ENCODE peak calls at places on chromosomes 11 and 22, in seven cellular contexts. K is uterus, Z is AG09309, O is foreskin fibroblast, L is astrocyte of the spinal cord, M is cardiac muscle cell, Q is IMR-90. Y is an unnamed sample.

GRCh38 chr11:117269856-117270255 is 21.3 kb upstream of the BACE1-AS start:
- DNase-seq in M (no peak), K (no peak), Q (no peak), O (no peak), L (no peak), Z (no peak), Y (no peak)

GRCh38 chr11:22194907-22195306 is 2.0 kb downstream of the ANO5 start:
- DNase-seq in K (no peak), L (no peak), Q (no peak), Z (no peak), O (no peak), M (no peak), Y (no peak)

GRCh38 chr11:103749158-103749557 is 287.3 kb upstream of the DDI1 start:
- DNase-seq in Z (no peak), Q (peak), K (no peak), M (no peak), L (no peak), O (no peak), Y (no peak)

GRCh38 chr22:24423519-24424000 is 3.8 kb upstream of the ADORA2A start:
- DNase-seq in K (no peak), M (peak), Z (no peak), O (no peak), L (no peak), Q (no peak), Y (peak)

GRCh38 chr22:43319661-43320486 is 23.3 kb downstream of the SCUBE1 start:
- DNase-seq in Z (no peak), O (no peak), K (no peak), M (no peak), Q (no peak), L (no peak), Y (no peak)

GRCh38 chr22:43878079-43878795 is 13.6 kb downstream of the PNPLA5 start:
- DNase-seq in Q (peak), L (no peak), Z (no peak), O (no peak), M (no peak), K (no peak), Y (peak)

GRCh38 chr11:34427171-34427805 is 11.4 kb upstream of the CAT start:
- DNase-seq in Q (peak), O (peak), L (peak), Z (peak), M (peak), K (peak), Y (no peak)

GRCh38 chr11:73797457-73797856 is 9.8 kb downstream of the MRPL48 start:
- DNase-seq in M (no peak), L (no peak), Q (no peak), O (no peak), Z (no peak), K (no peak), Y (no peak)

GRCh38 chr11:94511932-94512781 is at the start of gene C11orf97:
- DNase-seq in O (no peak), K (peak), Q (peak), L (peak), Z (no peak), M (peak), Y (peak)
- H3K4me3 ChIP-seq in O (peak), K (peak), Q (peak), L (peak), Z (peak), M (peak), Y (peak)

GRCh38 chr11:130128626-130129025 is 31.0 kb upstream of the ST14 start:
- DNase-seq in O (no peak), L (no peak), Q (no peak), K (no peak), M (no peak), Z (no peak), Y (no peak)

GRCh38 chr11:130125638-130126037 is 33.9 kb upstream of the ST14 start:
- DNase-seq in K (no peak), Z (no peak), L (no peak), O (no peak), M (no peak), Q (no peak), Y (no peak)

GRCh38 chr11:130124096-130124495 is 35.5 kb upstream of the ST14 start:
- DNase-seq in M (peak), K (peak), O (peak), Q (peak), Z (peak), L (peak), Y (peak)

GRCh38 chr11:130129922-130130321 is 29.7 kb upstream of the ST14 start:
- DNase-seq in L (no peak), K (no peak), Q (no peak), M (no peak), O (no peak), Z (no peak), Y (no peak)

GRCh38 chr11:130127509-130127908 is 32.1 kb upstream of the ST14 start:
- DNase-seq in L (no peak), K (no peak), M (no peak), Q (no peak), Z (no peak), O (no peak), Y (no peak)
- H3K4me3 ChIP-seq in L (no peak), K (no peak), M (no peak), Q (no peak), Z (no peak), O (no peak), Y (no peak)

GRCh38 chr11:74954199-74954598 is 5.1 kb downstream of the SPCS2 start:
- DNase-seq in Q (no peak), L (no peak), O (no peak), M (no peak), Z (no peak), K (no peak), Y (no peak)
- H3K4me3 ChIP-seq in Q (no peak), L (no peak), O (no peak), M (no peak), Z (no peak), K (no peak), Y (no peak)

DNA sequence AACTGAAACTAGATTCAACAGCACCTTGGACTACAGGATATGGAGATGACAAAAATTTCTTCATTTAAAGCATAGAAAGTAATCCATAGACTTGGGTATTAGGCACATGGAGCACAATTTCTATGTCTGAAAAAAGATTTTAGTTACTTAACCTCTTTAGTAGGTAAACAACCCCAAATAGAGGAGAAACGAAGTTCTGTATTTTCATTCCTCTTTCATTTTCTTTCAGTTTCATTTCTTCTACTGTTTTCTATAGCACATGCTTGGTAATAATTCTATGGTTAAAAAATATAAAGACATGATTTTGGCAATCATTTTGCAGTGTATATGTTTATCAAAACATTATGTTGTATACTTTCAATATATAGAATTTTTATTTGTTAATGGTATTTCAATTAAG is 99.5 kb downstream of the CASP12 start:
- DNase-seq in K (no peak), O (no peak), M (no peak), L (peak), Q (no peak), Z (no peak), Y (no peak)
- H3K4me3 ChIP-seq in K (no peak), O (no peak), M (no peak), L (no peak), Q (no peak), Z (no peak), Y (peak)

DNA sequence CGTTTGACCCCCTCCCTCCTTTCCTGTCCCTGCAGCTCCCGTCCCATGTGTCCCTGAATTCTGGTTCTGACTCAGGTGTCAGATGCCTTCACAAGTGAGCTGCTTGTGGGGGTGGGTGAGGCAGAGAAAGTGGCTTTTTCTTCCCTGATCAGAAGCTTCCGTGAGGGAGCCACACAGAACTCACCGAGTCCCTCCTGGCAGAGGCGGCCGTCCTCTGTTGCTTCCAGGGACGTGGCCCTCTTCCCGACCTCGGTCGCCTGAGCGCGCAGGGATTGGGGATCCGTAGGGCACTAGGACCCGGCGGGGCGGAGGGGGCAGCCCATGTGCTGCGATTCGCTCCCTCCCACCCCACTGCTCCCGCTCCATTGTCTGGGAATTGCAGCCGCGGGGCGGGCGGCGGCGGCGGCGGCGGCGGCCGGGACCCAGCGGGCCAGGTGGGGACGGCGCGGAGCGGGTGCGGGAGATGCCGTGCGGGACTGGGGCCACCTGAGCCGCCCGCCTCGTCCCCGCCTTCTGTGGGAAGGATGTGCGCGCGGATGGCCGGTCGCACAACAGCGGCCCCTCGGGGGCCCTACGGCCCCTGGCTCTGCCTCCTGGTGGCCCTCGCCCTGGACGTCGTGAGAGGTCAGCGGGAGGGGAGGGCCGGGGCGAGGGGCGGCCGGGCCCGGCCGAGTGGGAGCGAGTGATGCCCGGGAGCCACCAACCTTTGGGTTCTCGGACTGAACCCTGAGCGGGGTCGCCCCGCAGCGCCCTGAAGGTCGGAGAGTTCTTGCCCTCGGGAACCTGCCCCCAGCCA is at the start of gene TMEM132A:
- DNase-seq in Q (peak), O (peak), L (peak), Z (no peak), M (peak), K (peak), Y (no peak)
- H3K4me3 ChIP-seq in Q (peak), O (peak), L (peak), Z (peak), M (peak), K (peak), Y (peak)

GRCh38 chr11:65478411-65479183 is 20.2 kb upstream of the MALAT1 start:
- DNase-seq in L (peak), K (peak), Q (peak), O (peak), Z (no peak), M (no peak), Y (peak)
- H3K4me3 ChIP-seq in L (peak), K (peak), Q (peak), O (peak), Z (peak), M (no peak), Y (peak)

GRCh38 chr22:30324008-30324730 is 2.6 kb downstream of the TBC1D10A start:
- DNase-seq in Q (peak), M (no peak), K (no peak), Z (no peak), O (no peak), L (peak), Y (no peak)
- H3K4me3 ChIP-seq in Q (no peak), M (no peak), K (no peak), Z (peak), O (peak), L (no peak), Y (peak)

Y was measured in left lung.